ENCODE peak calls at places on chromosomes 2 and 18, in ten cellular contexts. V, D, S, N, Y, X, U, K, M and A are unnamed samples.

GRCh38 chr2:1817256-1818127 is 73.2 kb upstream of the PXDN start:
- DNase-seq in D (peak), U (peak), V (peak), M (peak), K (peak), X (peak), Y (peak), N (peak), S (peak), A (peak)

GRCh38 chr2:47867205-47867604 is 39.1 kb downstream of the FBXO11 start:
- DNase-seq in N (peak), M (no peak), K (peak), D (no peak), V (peak), U (no peak), Y (no peak), X (no peak), S (peak), A (peak)

GRCh38 chr2:175478369-175478768 is 296.9 kb upstream of the ATP5MC3 start:
- DNase-seq in V (no peak), K (peak), U (no peak), X (no peak), N (no peak), M (no peak), D (no peak), S (no peak), Y (no peak), A (no peak)

GRCh38 chr2:176152350-176153181 is 1.2 kb downstream of the HOXD4 start:
- DNase-seq in N (no peak), U (no peak), M (no peak), K (no peak), S (no peak), Y (no peak), D (no peak), X (peak), V (no peak), A (no peak)

GRCh38 chr2:120472031-120472430 is 126.1 kb downstream of the INHBB start:
- DNase-seq in V (no peak), Y (no peak), N (no peak), K (no peak), D (no peak), S (no peak), U (no peak), M (no peak), X (no peak), A (no peak)

GRCh38 chr2:216740557-216741222 is 45.3 kb upstream of the IGFBP5 start:
- DNase-seq in S (no peak), K (no peak), M (no peak), U (no peak), V (peak), D (no peak), Y (no peak), N (no peak), X (no peak), A (no peak)

GRCh38 chr2:233418052-233418760 is 63.9 kb downstream of the DGKD start:
- DNase-seq in M (no peak), S (no peak), Y (no peak), K (no peak), V (no peak), N (peak), X (peak), U (no peak), D (no peak), A (no peak)

GRCh38 chr2:202149953-202150352 is 76.9 kb downstream of the KIAA2012 start:
- DNase-seq in K (no peak), M (no peak), V (no peak), N (no peak), U (no peak), S (no peak), D (no peak), Y (no peak), X (no peak), A (no peak)

GRCh38 chr2:98233941-98234340 is 112.3 kb upstream of the CNGA3 start:
- DNase-seq in U (no peak), Y (no peak), S (no peak), N (no peak), D (no peak), M (no peak), X (no peak), K (no peak), V (no peak), A (no peak)

GRCh38 chr2:53970095-53970897 is 497 bp downstream of the PSME4 start:
- DNase-seq in S (peak), V (peak), K (no peak), Y (no peak), D (peak), U (peak), M (peak), X (peak), N (peak), A (peak)

GRCh38 chr2:8049111-8049720 is 632.6 kb upstream of the ID2 start:
- DNase-seq in X (no peak), U (no peak), M (no peak), N (no peak), K (no peak), S (no peak), Y (no peak), V (peak), D (peak), A (no peak)
- TF ChIP-seq POLR2A in X (no peak), U (no peak), M (no peak), N (no peak), K (no peak), S (no peak), Y (no peak), V (no peak), D (no peak), A (no peak)

DNA sequence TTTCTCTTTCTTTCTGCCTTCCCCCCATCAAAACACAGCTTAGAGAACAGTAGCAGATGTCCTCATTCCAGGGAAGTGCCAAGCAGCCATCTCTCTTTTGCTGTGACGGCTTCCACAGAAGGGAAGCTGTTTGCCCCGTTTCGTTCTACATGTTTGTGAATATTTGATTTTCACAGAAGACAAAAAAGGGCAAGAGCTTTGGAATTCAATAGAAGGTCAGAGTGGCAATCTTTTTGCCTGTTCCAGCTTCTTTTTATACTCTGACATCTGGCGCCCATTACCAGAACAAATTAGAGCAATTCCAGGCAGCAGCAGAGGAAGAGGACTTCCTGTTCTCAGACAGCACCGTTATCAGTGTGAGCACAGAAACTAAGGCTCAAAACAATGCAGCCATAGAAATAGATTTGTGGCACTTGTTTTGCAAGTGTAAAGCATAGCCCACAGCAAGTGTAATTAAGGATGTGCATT is 79.0 kb upstream of the CDH19 start:
- DNase-seq in X (no peak), K (no peak), S (no peak), V (peak), N (no peak), Y (no peak), U (no peak), M (no peak), D (no peak), A (no peak)
- TF ChIP-seq POLR2A in X (no peak), K (no peak), S (no peak), V (no peak), N (no peak), Y (no peak), U (no peak), M (no peak), D (no peak), A (no peak)

GRCh38 chr2:206084870-206085741 is 868 bp downstream of the INO80D start:
- DNase-seq in V (peak), N (peak), X (peak), S (peak), D (peak), Y (peak), M (peak), U (peak), K (peak), A (peak)
- TF ChIP-seq POLR2A in V (no peak), N (no peak), X (no peak), S (no peak), D (no peak), Y (no peak), M (no peak), U (no peak), K (no peak), A (no peak)

DNA sequence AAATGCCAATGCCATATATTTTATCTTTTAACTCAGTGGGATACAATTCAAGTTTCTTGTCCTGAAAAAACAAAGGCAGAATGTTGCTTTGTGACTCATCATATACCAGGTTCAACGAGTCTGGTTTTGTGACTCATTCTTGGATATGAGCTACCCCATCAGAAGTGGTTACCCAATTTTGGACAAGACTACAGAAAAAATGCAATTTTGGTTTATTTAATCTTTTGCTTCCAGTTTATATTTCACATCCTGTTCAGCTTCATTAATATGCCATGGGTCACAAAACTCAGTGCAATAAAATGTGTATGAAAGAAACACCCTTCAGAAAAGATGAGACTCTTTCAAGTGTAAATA is 25.0 kb downstream of the FN1 start:
- DNase-seq in S (no peak), Y (no peak), N (peak), X (no peak), U (no peak), K (peak), V (no peak), M (no peak), D (no peak), A (no peak)
- TF ChIP-seq POLR2A in S (no peak), Y (no peak), N (no peak), X (no peak), U (no peak), K (no peak), V (no peak), M (no peak), D (no peak), A (no peak)

DNA sequence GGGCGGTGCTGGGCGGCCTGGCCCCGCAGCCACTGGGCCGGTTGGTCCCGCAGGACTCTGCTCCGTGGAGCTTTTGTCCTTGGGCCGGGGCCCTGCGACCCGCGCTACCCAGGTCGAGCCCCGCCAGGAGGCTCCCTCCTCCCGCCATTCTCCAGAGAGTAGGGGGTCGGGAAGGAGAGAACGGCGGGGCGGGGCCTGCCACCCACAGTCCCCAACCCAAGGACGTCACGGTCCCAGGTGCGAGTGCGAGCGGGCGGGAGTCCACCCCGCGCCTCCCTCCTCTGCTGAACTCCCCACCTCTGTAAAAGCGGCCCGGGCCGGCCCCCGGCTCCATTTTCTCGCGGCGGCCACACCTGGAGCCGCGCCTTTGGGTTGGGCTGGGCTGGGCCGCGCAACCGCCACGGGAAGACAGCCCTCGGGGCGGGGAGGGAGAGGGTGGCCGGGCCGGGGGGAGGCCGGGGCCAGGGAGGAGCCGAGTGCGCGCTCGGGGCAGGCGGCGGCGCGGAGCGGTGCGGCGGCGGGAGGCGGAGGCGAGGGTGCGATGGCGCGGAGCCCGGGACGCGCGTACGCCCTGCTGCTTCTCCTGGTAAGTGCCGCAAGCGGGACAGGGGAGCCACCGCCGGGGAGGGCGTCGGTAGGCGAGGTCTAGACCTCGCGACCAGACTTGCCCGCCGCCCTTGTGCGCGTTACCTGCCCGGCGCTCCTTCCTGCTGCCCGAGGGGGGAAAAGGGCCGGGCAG is at the start of gene DSG2:
- DNase-seq in V (peak), M (no peak), S (peak), K (peak), X (peak), N (peak), Y (peak), U (peak), D (peak), A (peak)
- TF ChIP-seq POLR2A in V (no peak), M (no peak), S (peak), K (peak), X (no peak), N (peak), Y (no peak), U (no peak), D (peak), A (no peak)

DNA sequence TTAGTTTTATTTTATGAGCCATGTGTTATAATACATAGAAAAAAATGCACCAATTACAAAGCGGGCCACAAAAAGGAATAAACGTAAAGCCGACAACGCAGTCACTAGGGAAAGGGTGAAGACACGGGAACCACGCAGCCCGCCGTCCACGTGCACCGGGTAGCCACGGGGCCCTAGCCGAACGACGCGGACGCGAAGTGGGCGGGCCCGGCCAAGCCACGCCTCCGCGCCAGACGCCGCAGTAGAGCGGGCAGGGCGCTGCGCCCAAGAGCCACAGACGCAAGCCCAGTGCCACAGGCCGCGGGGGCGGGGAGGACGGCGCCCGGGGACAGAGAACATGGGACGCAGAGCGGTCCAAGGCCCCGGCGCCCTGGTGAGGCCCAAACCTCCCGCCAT is at the start of gene DUSP28:
- DNase-seq in N (peak), U (peak), S (peak), K (peak), X (peak), V (peak), D (peak), Y (peak), M (peak), A (peak)
- TF ChIP-seq POLR2A in N (peak), U (peak), S (peak), K (peak), X (peak), V (peak), D (peak), Y (peak), M (peak), A (peak)

DNA sequence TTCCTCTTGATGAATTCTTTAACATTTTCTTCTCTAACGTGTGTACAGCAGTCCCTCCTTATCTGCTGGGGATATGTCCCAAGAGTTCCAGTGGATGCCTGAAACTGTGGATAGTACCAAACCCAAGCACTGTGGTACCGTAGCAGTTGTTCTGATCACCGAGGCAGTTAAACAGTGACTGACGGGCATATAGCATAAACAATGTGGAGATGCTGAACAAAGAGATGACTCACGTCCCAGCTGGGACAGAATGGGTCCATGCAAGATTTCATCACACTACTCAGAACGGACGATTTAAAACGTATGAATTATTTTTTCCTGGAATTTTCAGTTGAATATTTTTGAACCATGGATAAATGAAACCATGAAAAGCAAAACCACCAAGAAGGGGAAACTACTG is 54.5 kb upstream of the SPAG16 start:
- DNase-seq in Y (no peak), M (no peak), N (peak), D (no peak), S (no peak), K (no peak), V (no peak), X (no peak), U (no peak), A (no peak)
- TF ChIP-seq POLR2A in Y (no peak), M (no peak), N (no peak), D (no peak), S (no peak), K (no peak), V (no peak), X (no peak), U (no peak), A (no peak)

DNA sequence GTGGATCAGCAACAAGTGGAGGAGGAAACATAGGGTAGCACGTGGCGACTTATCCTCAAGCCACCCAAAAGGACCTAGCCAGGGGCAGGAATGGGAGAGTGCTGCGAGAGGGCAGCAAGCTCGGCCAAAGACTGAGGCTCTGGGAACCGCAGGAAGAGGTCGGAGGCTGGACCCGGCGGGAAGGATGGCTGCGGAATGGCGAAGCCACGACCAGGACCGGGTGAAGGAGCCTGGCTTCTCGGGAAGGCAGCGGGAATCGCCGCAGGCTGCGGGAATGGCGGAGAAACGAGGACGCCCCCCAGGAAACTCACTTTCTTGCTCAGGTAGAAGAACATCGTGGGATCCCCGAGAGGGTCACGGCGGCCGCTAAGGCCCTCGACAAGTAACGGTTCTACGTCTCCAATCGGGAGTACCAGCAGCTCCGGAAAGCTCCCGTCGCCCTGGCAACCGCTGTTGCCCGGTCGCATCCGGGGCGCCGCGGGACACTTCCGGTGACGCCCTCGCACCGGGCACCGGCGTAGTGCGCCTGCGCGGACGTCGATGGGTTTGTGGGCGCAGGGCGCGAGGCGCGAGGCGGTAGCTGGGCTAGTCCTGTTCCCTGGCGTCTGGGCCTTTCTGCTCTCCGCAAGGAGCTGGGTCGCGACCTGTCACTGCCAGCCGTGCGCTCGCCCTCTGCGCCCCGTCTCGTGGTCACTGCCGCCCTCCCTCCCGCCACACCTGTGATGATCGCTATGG is at the start of gene WDR35:
- DNase-seq in N (peak), V (peak), K (peak), M (peak), Y (peak), X (peak), D (peak), U (peak), S (peak), A (peak)
- TF ChIP-seq POLR2A in N (peak), V (peak), K (peak), M (peak), Y (no peak), X (no peak), D (peak), U (peak), S (peak), A (peak)